ENCODE peak calls at places on chromosomes 11 and 22, in ten cellular contexts. Y, K, N, D, U, R, J, Q, Z and A are unnamed samples.

GRCh38 chr11:1335811-1336761 is 26.7 kb upstream of the TOLLIP start:
- DNase-seq in D (peak), R (peak), U (peak), J (no peak), Z (peak), Q (peak), N (peak), Y (peak), K (no peak), A (peak)

GRCh38 chr11:92376146-92376599 is 151.6 kb downstream of the FAT3 start:
- DNase-seq in N (no peak), D (peak), Y (no peak), K (no peak), J (no peak), U (no peak), Z (no peak), Q (peak), R (no peak), A (no peak)

GRCh38 chr11:128713595-128713994 is 19.7 kb downstream of the FLI1 start:
- DNase-seq in N (no peak), R (no peak), K (no peak), Z (no peak), Q (no peak), U (no peak), Y (no peak), J (no peak), D (no peak), A (no peak)

GRCh38 chr11:108713076-108713790 is 48.4 kb downstream of the DDX10 start:
- DNase-seq in Y (no peak), Q (peak), U (no peak), D (peak), K (peak), N (no peak), J (peak), Z (no peak), R (no peak), A (no peak)

GRCh38 chr11:115696472-115697011 is 192.3 kb upstream of the CADM1 start:
- DNase-seq in J (no peak), Y (no peak), Z (no peak), K (no peak), D (no peak), R (no peak), U (no peak), Q (no peak), N (no peak), A (no peak)

GRCh38 chr11:129248618-129249017 is 56.5 kb upstream of the ARHGAP32 start:
- DNase-seq in Q (peak), J (peak), Y (no peak), Z (no peak), U (no peak), K (no peak), N (no peak), D (peak), R (no peak), A (no peak)

GRCh38 chr11:10946072-10946471 is 88.2 kb upstream of the ZBED5 start:
- DNase-seq in K (no peak), Z (no peak), R (no peak), Q (no peak), Y (no peak), D (no peak), U (no peak), N (no peak), J (no peak), A (no peak)

GRCh38 chr11:1234054-1234720 is 11.3 kb downstream of the MUC5B start:
- DNase-seq in Q (no peak), K (no peak), J (no peak), Y (no peak), Z (peak), N (no peak), R (peak), U (no peak), D (no peak), A (no peak)

GRCh38 chr11:95364324-95365295 is 133.6 kb upstream of the SESN3 start:
- DNase-seq in Z (no peak), N (no peak), U (no peak), K (no peak), R (no peak), D (peak), J (no peak), Q (no peak), Y (no peak), A (no peak)

GRCh38 chr11:96337541-96338530 is 5.2 kb downstream of the MAML2 start:
- DNase-seq in Q (peak), U (no peak), N (no peak), R (peak), Z (no peak), K (no peak), Y (no peak), J (no peak), D (peak), A (no peak)

GRCh38 chr11:62850911-62851806 is 11.8 kb upstream of the WDR74 start:
- DNase-seq in R (no peak), N (peak), Y (no peak), U (no peak), Q (no peak), J (no peak), K (no peak), D (no peak), Z (no peak), A (no peak)

GRCh38 chr11:46127150-46127638 is 5.9 kb upstream of the PHF21A start:
- DNase-seq in K (no peak), Q (peak), Z (no peak), D (peak), Y (no peak), U (no peak), R (no peak), J (no peak), N (no peak), A (no peak)

GRCh38 chr11:70067591-70068341 is 10.4 kb upstream of the ANO1 start:
- DNase-seq in Y (peak), Q (no peak), D (no peak), R (no peak), K (no peak), J (no peak), Z (no peak), U (no peak), N (no peak), A (no peak)

GRCh38 chr11:134041349-134041748 is 27.5 kb upstream of the JAM3 start:
- DNase-seq in R (no peak), D (no peak), Z (no peak), Q (no peak), U (no peak), K (no peak), J (no peak), Y (no peak), N (no peak), A (no peak)

GRCh38 chr11:64754124-64754918 is 5.5 kb downstream of the PYGM start:
- DNase-seq in R (no peak), K (no peak), Y (no peak), Q (no peak), N (no peak), J (no peak), D (no peak), U (no peak), Z (no peak), A (no peak)

GRCh38 chr22:25966448-25966913 is 202.8 kb upstream of the SEZ6L start:
- DNase-seq in D (no peak), J (no peak), K (peak), R (no peak), N (no peak), Q (no peak), U (no peak), Z (no peak), Y (no peak), A (no peak)

GRCh38 chr22:22744412-22745224 is 100.2 kb downstream of the GGTLC2 start:
- DNase-seq in J (no peak), N (no peak), U (no peak), Z (no peak), K (no peak), Y (no peak), D (no peak), R (no peak), Q (no peak), A (no peak)

GRCh38 chr22:44940121-44940520 is 69.7 kb downstream of the PHF21B start:
- DNase-seq in D (no peak), J (no peak), Y (no peak), Q (no peak), N (no peak), K (no peak), Z (no peak), U (no peak), R (no peak), A (no peak)

GRCh38 chr11:43842021-43842420 is 38.6 kb upstream of the ALKBH3 start:
- DNase-seq in Z (no peak), U (no peak), J (no peak), Y (no peak), D (no peak), Q (no peak), N (no peak), K (no peak), R (no peak), A (no peak)

GRCh38 chr11:123239371-123240150 is 44.5 kb upstream of the CLMP start:
- DNase-seq in Q (peak), Y (no peak), U (no peak), R (no peak), J (no peak), Z (no peak), K (no peak), N (no peak), D (no peak), A (no peak)

GRCh38 chr11:8361664-8362210 is 98.1 kb upstream of the LMO1 start:
- DNase-seq in D (no peak), J (no peak), U (no peak), Q (no peak), N (no peak), Y (no peak), Z (no peak), K (no peak), R (no peak), A (no peak)

GRCh38 chr11:79083346-79083745 is 357.5 kb downstream of the TENM4 start:
- DNase-seq in R (no peak), N (no peak), D (peak), Y (no peak), K (no peak), U (no peak), Q (peak), J (no peak), Z (no peak), A (no peak)

GRCh38 chr22:30668306-30668655 is 606 bp upstream of the DUSP18 start:
- DNase-seq in R (no peak), J (no peak), Z (no peak), D (no peak), N (no peak), Q (no peak), U (no peak), K (no peak), Y (no peak), A (no peak)

DNA sequence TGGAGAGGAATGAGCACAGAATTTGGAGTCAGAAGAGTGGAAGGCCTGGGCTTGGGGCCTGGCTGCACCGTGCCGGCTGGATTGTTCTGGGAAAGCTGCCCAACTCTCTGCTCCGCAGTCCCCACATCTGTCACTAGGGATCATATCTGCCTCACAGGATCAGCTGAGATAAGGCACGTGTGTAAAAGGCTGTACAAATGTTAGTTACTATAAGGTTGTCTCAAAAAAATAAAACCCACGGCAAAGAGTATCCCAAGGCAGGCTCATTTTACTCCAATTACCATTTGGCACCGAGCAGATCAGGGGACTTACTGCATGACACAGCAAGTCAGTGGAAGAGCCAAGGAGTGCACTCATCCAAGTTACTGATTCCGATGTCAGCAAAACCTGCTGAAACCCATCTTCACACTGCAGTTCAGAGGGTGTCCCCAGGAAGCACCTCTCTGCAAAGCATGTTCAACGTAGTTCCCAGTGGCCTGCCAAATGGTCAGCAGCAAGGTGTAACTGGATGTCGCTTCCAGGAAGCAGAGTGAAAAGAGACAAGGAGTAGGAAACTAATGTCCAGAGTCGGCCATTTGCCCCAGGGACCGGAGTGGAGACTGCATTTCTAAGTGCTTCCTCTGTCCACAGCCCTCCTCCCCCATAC is 18.1 kb upstream of the MRTFA start:
- DNase-seq in K (no peak), R (peak), Q (peak), N (no peak), U (peak), Z (peak), D (peak), Y (no peak), J (peak), A (no peak)
- TF ChIP-seq CTCF in K (no peak), R (peak), Q (peak), N (no peak), U (peak), Z (peak), D (peak), Y (peak), J (peak), A (no peak)

DNA sequence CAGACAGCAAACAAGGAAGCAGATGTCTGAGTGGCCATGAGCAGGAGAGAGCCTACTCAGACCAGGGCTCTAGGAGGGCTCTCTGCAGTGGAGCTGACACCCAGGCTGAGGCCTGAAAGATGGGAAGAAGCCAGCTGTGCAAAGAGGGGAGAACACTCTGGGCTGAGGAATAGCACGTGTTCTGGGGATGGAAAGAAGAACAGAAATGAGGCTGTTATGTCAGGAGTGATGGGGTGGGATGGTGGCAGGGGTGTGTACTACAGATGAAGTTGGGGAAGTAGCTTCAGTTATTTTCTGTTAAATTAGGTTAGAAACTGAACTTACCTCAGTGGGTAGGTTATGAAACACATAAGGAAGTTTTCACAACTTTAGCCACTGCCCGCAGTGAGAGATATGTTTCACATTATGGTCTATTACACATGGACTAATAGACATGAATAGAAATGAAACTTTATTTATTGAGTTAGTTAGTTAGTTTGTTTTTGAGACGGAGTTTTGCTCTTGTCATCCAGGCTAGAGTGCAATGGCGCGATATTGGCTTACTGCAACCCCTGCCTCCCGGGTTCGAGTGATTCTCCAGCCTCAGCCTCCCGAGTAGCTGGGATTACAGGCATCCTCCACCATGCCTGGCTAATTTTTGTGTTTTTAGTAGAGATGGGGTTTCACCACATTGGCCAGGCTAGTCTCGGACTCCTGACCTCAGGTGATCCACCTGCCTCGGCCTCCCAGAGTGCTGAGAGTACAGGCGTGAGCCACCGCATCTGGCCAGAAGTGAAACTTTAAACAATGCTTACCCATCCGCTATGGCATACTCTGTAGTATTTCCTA is 7.8 kb downstream of the DCPS start:
- DNase-seq in J (no peak), R (no peak), Q (no peak), U (peak), N (peak), Y (no peak), K (peak), D (no peak), Z (no peak), A (no peak)
- TF ChIP-seq CTCF in J (no peak), R (no peak), Q (no peak), U (no peak), N (no peak), Y (no peak), K (peak), D (no peak), Z (no peak), A (no peak)

GRCh38 chr11:132466983-132467382 is 1065.3 kb downstream of the OPCML start:
- DNase-seq in Z (no peak), K (no peak), Y (no peak), Q (no peak), U (no peak), R (no peak), J (no peak), D (no peak), N (no peak), A (no peak)

GRCh38 chr11:132463941-132464340 is 1068.4 kb downstream of the OPCML start:
- DNase-seq in J (no peak), D (no peak), N (no peak), R (no peak), Z (no peak), U (no peak), Y (no peak), Q (no peak), K (no peak), A (no peak)

DNA sequence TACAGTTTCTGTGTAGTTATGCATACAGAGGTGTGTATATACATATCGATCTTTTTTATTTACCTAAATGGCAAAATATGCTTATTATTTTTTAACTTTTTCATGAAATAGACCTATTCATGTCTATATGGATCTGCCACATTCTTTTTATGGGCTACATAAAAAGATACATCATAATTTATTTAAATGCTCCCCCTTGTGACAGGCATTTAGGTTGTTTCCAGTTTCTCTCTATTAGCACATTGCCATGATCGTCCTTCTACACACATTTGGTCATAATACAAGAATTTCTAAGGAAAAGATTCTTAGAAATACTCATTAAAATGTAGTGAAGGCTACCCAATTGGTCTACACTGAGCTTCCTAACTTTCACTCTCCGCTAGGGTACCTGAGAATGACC is 1067.4 kb downstream of the OPCML start:
- DNase-seq in U (no peak), N (no peak), D (no peak), R (no peak), Y (no peak), Z (no peak), Q (no peak), J (no peak), K (no peak), A (no peak)
- TF ChIP-seq CTCF in U (no peak), N (no peak), D (no peak), R (no peak), Y (no peak), Z (no peak), Q (no peak), J (no peak), K (no peak), A (no peak)

GRCh38 chr11:48105096-48105990 is 111.3 kb upstream of the OR4B1 start:
- DNase-seq in J (no peak), R (no peak), K (no peak), U (no peak), Q (no peak), N (no peak), Z (no peak), D (no peak), Y (no peak), A (no peak)
- TF ChIP-seq CTCF in J (no peak), R (no peak), K (no peak), U (no peak), Q (no peak), N (no peak), Z (no peak), D (no peak), Y (no peak), A (no peak)

GRCh38 chr11:93611836-93612677 is 49.4 kb upstream of the CEP295 start:
- DNase-seq in R (no peak), Z (no peak), D (no peak), K (no peak), Y (no peak), N (no peak), J (no peak), Q (no peak), U (no peak), A (no peak)

GRCh38 chr11:93608280-93608862 is 53.1 kb upstream of the CEP295 start:
- DNase-seq in Z (no peak), U (no peak), J (no peak), K (no peak), Q (no peak), N (no peak), R (no peak), Y (no peak), D (no peak), A (no peak)

GRCh38 chr11:93613432-93613831 is 48.0 kb upstream of the CEP295 start:
- DNase-seq in Q (no peak), Z (no peak), N (no peak), J (no peak), K (no peak), D (no peak), Y (no peak), U (no peak), R (no peak), A (no peak)

DNA sequence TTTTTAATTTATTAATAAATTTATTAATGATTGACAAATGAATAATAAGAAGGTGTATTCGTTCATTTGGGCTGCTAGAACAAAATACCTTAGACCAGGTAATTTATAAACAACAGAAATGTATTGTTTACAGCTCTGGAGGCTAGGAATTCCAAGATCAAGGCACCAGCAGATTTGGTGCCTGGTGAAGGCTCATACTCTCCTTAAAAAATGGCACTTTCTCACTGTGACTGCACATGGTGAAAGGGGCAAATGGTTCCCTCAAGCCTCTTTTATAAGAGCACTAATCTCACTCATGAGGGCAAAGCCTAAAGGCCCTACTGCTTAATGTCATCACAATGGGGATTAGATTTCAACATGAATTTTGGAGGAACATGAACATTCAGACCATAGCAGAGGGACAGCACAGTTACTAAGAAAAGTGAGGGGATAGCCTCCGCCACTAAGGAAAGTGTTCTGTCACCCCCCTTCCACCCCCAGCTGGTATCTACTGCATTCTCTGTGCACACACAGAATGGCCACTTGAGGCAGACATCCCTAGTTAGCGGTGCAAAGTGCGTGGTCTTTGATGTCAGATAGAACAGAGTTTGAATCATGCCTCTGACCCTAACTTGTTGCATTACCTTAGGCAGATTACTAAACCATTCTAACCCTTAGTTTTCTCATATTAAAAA is 47.2 kb upstream of the CEP295 start:
- DNase-seq in D (no peak), U (no peak), Q (no peak), K (no peak), Z (no peak), N (no peak), Y (peak), J (no peak), R (no peak), A (no peak)
- TF ChIP-seq CTCF in D (peak), U (no peak), Q (no peak), K (no peak), Z (no peak), N (peak), Y (peak), J (peak), R (no peak), A (no peak)